ENCODE peak calls at places on chromosome 7, in six cellular contexts. K is mucosa of gallbladder, C is NCI-H774, M is GM04503, D is A549, A is M059J. H is an unnamed sample.

GRCh38 chr7:142568430-142569097 is 180.7 kb upstream of the PRSS1 start:
- DNase-seq in K (no peak), C (no peak), M (peak; percentile 58), D (peak; percentile 72), A (peak; percentile 89), H (peak; percentile 79)

GRCh38 chr7:17830206-17830605 is 110.1 kb downstream of the SNX13 start:
- DNase-seq in K (no peak), C (no peak), M (no peak), D (no peak), A (no peak), H (peak; percentile 48)

GRCh38 chr7:130814753-130815152 is 80.7 kb upstream of the KLF14 start:
- DNase-seq in K (no peak), C (no peak), M (no peak), D (no peak), A (peak; percentile 63), H (peak; percentile 52)

GRCh38 chr7:78011642-78012041 is 213.1 kb downstream of the PHTF2 start:
- DNase-seq in K (no peak), C (no peak), M (no peak), D (no peak), A (no peak), H (no peak)

GRCh38 chr7:130366561-130366960 is 13.7 kb upstream of the CPA1 start:
- DNase-seq in K (no peak), C (no peak), M (no peak), D (no peak), A (peak; percentile 61), H (no peak)

GRCh38 chr7:95859434-95859833 is 87.1 kb downstream of the DYNC1I1 start:
- DNase-seq in K (no peak), C (no peak), M (peak; percentile 65), D (no peak), A (peak; percentile 95), H (peak; percentile 85)

GRCh38 chr7:1922071-1922869 is 252.2 kb downstream of the ELFN1 start:
- DNase-seq in K (no peak), C (no peak), M (peak; percentile 55), D (no peak), A (no peak), H (peak; percentile 88)

GRCh38 chr7:150983893-150984368 is 5.8 kb upstream of the KCNH2 start:
- DNase-seq in K (no peak), C (no peak), M (no peak), D (no peak), A (peak; percentile 37), H (peak; percentile 17)

GRCh38 chr7:148481965-148482626 is 108.5 kb upstream of the C7orf33 start:
- DNase-seq in K (no peak), C (no peak), M (no peak), D (no peak), A (no peak), H (no peak)

GRCh38 chr7:155885162-155886160 is 73.2 kb upstream of the SHH start:
- DNase-seq in K (peak; percentile 40), C (no peak), M (no peak), D (peak; percentile 40), A (peak; percentile 84), H (no peak)

GRCh38 chr7:89401690-89402089 is 606.2 kb upstream of the TEX47 start:
- DNase-seq in K (no peak), C (no peak), M (no peak), D (no peak), A (no peak), H (no peak)

GRCh38 chr7:112550468-112551060 is 69.8 kb downstream of the LSMEM1 start:
- DNase-seq in K (peak; percentile 27), C (no peak), M (peak; percentile 11), D (peak; percentile 34), A (peak; percentile 62), H (peak; percentile 70)

GRCh38 chr7:47480576-47481538 is 101.1 kb downstream of the TNS3 start:
- DNase-seq in K (no peak), C (no peak), M (no peak), D (no peak), A (no peak), H (no peak)

GRCh38 chr7:116525913-116526857 is 1.3 kb downstream of the CAV1 start:
- DNase-seq in K (peak; percentile 62), C (peak; percentile 50), M (no peak), D (peak; percentile 83), A (peak; percentile 87), H (peak; percentile 89)

GRCh38 chr7:157412021-157412443 is 75.2 kb downstream of the DNAJB6 start:
- DNase-seq in K (no peak), C (no peak), M (peak; percentile 62), D (no peak), A (peak; percentile 96), H (peak; percentile 74)